ENCODE peak calls at places on chromosomes 5 and 9, in five cellular contexts. Q, O, X, R and S are unnamed samples.

GRCh38 chr5:32785639-32786216 is 74.6 kb downstream of the NPR3 start:
- DNase-seq in Q (peak), O (no peak), X (no peak), R (peak), S (no peak)

GRCh38 chr5:141650851-141651727 is at the start of gene FCHSD1:
- DNase-seq in Q (peak), O (peak), X (peak), R (peak), S (peak)

GRCh38 chr9:79577969-79578723 is 6.4 kb downstream of the TLE4 start:
- DNase-seq in Q (no peak), O (no peak), X (no peak), R (peak), S (no peak)

GRCh38 chr9:7169717-7170348 is 412.1 kb downstream of the KDM4C start:
- DNase-seq in Q (no peak), O (no peak), X (no peak), R (no peak), S (no peak)

GRCh38 chr9:116499986-116500871 is 186.9 kb upstream of the TRIM32 start:
- DNase-seq in Q (no peak), O (no peak), X (no peak), R (peak), S (no peak)

GRCh38 chr5:26889810-26890209 is 148.6 kb downstream of the CDH9 start:
- DNase-seq in Q (no peak), O (no peak), X (no peak), R (no peak), S (no peak)

GRCh38 chr9:17578577-17578910 is 322 bp upstream of the SH3GL2 start:
- DNase-seq in Q (no peak), O (no peak), X (no peak), R (no peak), S (no peak)

GRCh38 chr5:100827481-100827889 is 75.6 kb downstream of the ST8SIA4 start:
- DNase-seq in Q (no peak), O (no peak), X (no peak), R (no peak), S (no peak)

GRCh38 chr5:90473321-90474234 is 993 bp downstream of the MBLAC2 start:
- DNase-seq in Q (peak), O (peak), X (no peak), R (peak), S (no peak)

GRCh38 chr9:14021871-14022525 is 291.9 kb downstream of the NFIB start:
- DNase-seq in Q (no peak), O (no peak), X (no peak), R (no peak), S (no peak)

GRCh38 chr5:68406344-68406743 is 190.8 kb downstream of the PIK3R1 start:
- DNase-seq in Q (no peak), O (no peak), X (no peak), R (no peak), S (no peak)

GRCh38 chr5:171954721-171955120 is 51.7 kb downstream of the FBXW11 start:
- DNase-seq in Q (no peak), O (no peak), X (no peak), R (no peak), S (no peak)

GRCh38 chr9:71647094-71647591 is 121.2 kb downstream of the CEMIP2 start:
- DNase-seq in Q (peak), O (peak), X (peak), R (no peak), S (no peak)

GRCh38 chr9:134208981-134209725 is 44.8 kb upstream of the RNU6ATAC start:
- DNase-seq in Q (no peak), O (no peak), X (peak), R (no peak), S (no peak)

GRCh38 chr9:101601904-101602765 is 7.4 kb upstream of the PPP3R2 start:
- DNase-seq in Q (peak), O (no peak), X (no peak), R (peak), S (no peak)

GRCh38 chr9:90142580-90142979 is 500.0 kb downstream of the DIRAS2 start:
- DNase-seq in Q (peak), O (peak), X (no peak), R (peak), S (no peak)

GRCh38 chr5:159458217-159458711 is 128.0 kb upstream of the IL12B start:
- DNase-seq in Q (no peak), O (no peak), X (no peak), R (no peak), S (no peak)

GRCh38 chr5:133225671-133226152 is 173.9 kb downstream of the HSPA4 start:
- DNase-seq in Q (no peak), O (no peak), X (no peak), R (no peak), S (no peak)

GRCh38 chr5:1794896-1795290 is 4.7 kb downstream of the MRPL36 start:
- DNase-seq in Q (no peak), O (no peak), X (no peak), R (no peak), S (no peak)

GRCh38 chr5:142924135-142924883 is 154.1 kb downstream of the ARHGAP26 start:
- DNase-seq in Q (no peak), O (no peak), X (no peak), R (no peak), S (no peak)

GRCh38 chr5:43008369-43009158 is 31.6 kb downstream of the ANXA2R start:
- DNase-seq in Q (peak), O (peak), X (peak), R (no peak), S (peak)

GRCh38 chr5:134041570-134042411 is 37.0 kb upstream of the VDAC1 start:
- DNase-seq in Q (no peak), O (peak), X (no peak), R (no peak), S (no peak)

GRCh38 chr5:26236936-26237335 is 801.5 kb downstream of the CDH9 start:
- DNase-seq in Q (no peak), O (no peak), X (no peak), R (no peak), S (no peak)

GRCh38 chr9:127955294-127956015 is 17.8 kb upstream of the DPM2 start:
- DNase-seq in Q (peak), O (peak), X (peak), R (no peak), S (no peak)

GRCh38 chr9:137807721-137808703 is 69.6 kb upstream of the CACNA1B start:
- DNase-seq in Q (no peak), O (no peak), X (no peak), R (no peak), S (no peak)

GRCh38 chr9:109086221-109086620 is 33.5 kb downstream of the TMEM245 start:
- DNase-seq in Q (no peak), O (no peak), X (no peak), R (no peak), S (no peak)